ENCODE peak calls at places on chromosomes 1 and 21, in five cellular contexts. O, R, P, X and Z are unnamed samples. For H3K4me1, the result is how much of the 10 kb centered on the place peaks cover.

GRCh38 chr1:201042663-201043461 is 19.3 kb upstream of the KIF21B start:
- ATAC-seq in O (peak), P (peak), R (peak), X (peak), Z (peak)

GRCh38 chr1:56710646-56711045 is 65.5 kb downstream of the PRKAA2 start:
- ATAC-seq in P (no peak), O (no peak), X (no peak), R (no peak), Z (no peak)

GRCh38 chr1:234218078-234218477 is 155.2 kb upstream of the COA6 start:
- ATAC-seq in O (no peak), P (no peak), R (no peak), X (no peak), Z (no peak)

GRCh38 chr1:209232197-209232596 is 351.3 kb upstream of the CAMK1G start:
- ATAC-seq in R (no peak), X (no peak), O (no peak), P (no peak), Z (no peak)

GRCh38 chr1:175073054-175073453 is 5.4 kb downstream of the TNN start:
- ATAC-seq in P (no peak), X (no peak), O (no peak), R (peak), Z (peak)

GRCh38 chr1:205054013-205054412 is 11.0 kb downstream of the CNTN2 start:
- ATAC-seq in R (no peak), O (no peak), X (no peak), P (no peak), Z (no peak)

GRCh38 chr1:62908168-62908567 is 124.2 kb downstream of the ATG4C start:
- ATAC-seq in X (no peak), P (no peak), R (no peak), O (no peak), Z (no peak)

GRCh38 chr1:190320952-190321351 is 156.7 kb downstream of the BRINP3 start:
- ATAC-seq in O (no peak), R (no peak), X (no peak), P (no peak), Z (no peak)

GRCh38 chr1:185062710-185063370 is 17.5 kb downstream of the RNF2 start:
- ATAC-seq in X (no peak), P (no peak), R (no peak), O (no peak), Z (no peak)

GRCh38 chr1:62423580-62424242 is 13.1 kb upstream of the USP1 start:
- ATAC-seq in R (no peak), X (no peak), P (no peak), O (no peak), Z (no peak)

GRCh38 chr21:40053007-40053406 is 185.8 kb downstream of the PCP4 start:
- ATAC-seq in X (no peak), O (no peak), R (peak), P (peak), Z (peak)

GRCh38 chr1:54528613-54529012 is 19.4 kb upstream of the ACOT11 start:
- ATAC-seq in P (no peak), X (no peak), R (no peak), O (no peak), Z (no peak)

GRCh38 chr1:19006000-19006399 is 49.5 kb upstream of the IFFO2 start:
- ATAC-seq in O (no peak), R (no peak), X (no peak), P (no peak), Z (no peak)

GRCh38 chr1:165365344-165365743 is 8.8 kb upstream of the LMX1A start:
- ATAC-seq in O (no peak), X (no peak), P (no peak), R (no peak), Z (no peak)

GRCh38 chr1:232176222-232176621 is 453.7 kb downstream of the SIPA1L2 start:
- ATAC-seq in X (no peak), R (no peak), O (no peak), P (no peak), Z (no peak)

GRCh38 chr1:115952547-115952946 is 23.8 kb upstream of the SLC22A15 start:
- ATAC-seq in P (no peak), R (no peak), X (no peak), O (no peak), Z (no peak)

GRCh38 chr1:55937840-55938375 is 641.5 kb downstream of the PLPP3 start:
- ATAC-seq in P (no peak), O (no peak), R (no peak), X (no peak), Z (no peak)

GRCh38 chr1:243471754-243472725 is 216.2 kb downstream of the SDCCAG8 start:
- ATAC-seq in O (no peak), P (no peak), X (no peak), R (no peak), Z (no peak)

GRCh38 chr1:17950728-17951127 is 156.9 kb upstream of the IGSF21 start:
- ATAC-seq in R (no peak), X (no peak), P (no peak), O (no peak), Z (no peak)

GRCh38 chr1:37559080-37559479 is 2.3 kb downstream of the DNALI1 start:
- ATAC-seq in X (no peak), P (no peak), R (no peak), O (no peak), Z (no peak)

GRCh38 chr21:42238185-42238934 is 19.4 kb downstream of the ABCG1 start:
- ATAC-seq in P (no peak), O (peak), X (no peak), R (no peak), Z (no peak)

GRCh38 chr1:192609110-192610079 is 26.6 kb upstream of the RGS13 start:
- ATAC-seq in O (peak), R (peak), P (no peak), X (no peak), Z (peak)

GRCh38 chr1:40868051-40868723 is 6.0 kb upstream of the CITED4 start:
- ATAC-seq in R (peak), P (no peak), X (peak), O (no peak), Z (no peak)

GRCh38 chr1:168709896-168710305 is 19.1 kb downstream of the DPT start:
- ATAC-seq in O (no peak), R (no peak), X (no peak), P (no peak), Z (no peak)

GRCh38 chr1:67750690-67751052 is 65.7 kb downstream of the GADD45A start:
- ATAC-seq in X (peak), R (no peak), P (no peak), O (no peak), Z (no peak)

GRCh38 chr21:31845151-31845550 is 27.7 kb upstream of the HUNK start:
- ATAC-seq in O (no peak), R (no peak), P (no peak), X (no peak), Z (no peak)

GRCh38 chr21:43790053-43790524 is 712 bp downstream of the RRP1 start:
- ATAC-seq in X (no peak), R (no peak), O (no peak), P (no peak), Z (no peak)

GRCh38 chr1:52569333-52570265 is 16.7 kb upstream of the TUT4 start:
- ATAC-seq in X (no peak), O (no peak), R (no peak), P (no peak), Z (no peak)

GRCh38 chr1:232600430-232601258 is 29.3 kb downstream of the SIPA1L2 start:
- ATAC-seq in R (no peak), O (peak), X (peak), P (no peak), Z (no peak)

GRCh38 chr1:100462291-100463040 is 75.5 kb upstream of the GPR88 start:
- ATAC-seq in P (no peak), X (no peak), O (no peak), R (no peak), Z (no peak)

GRCh38 chr1:202176949-202177927 is 16.4 kb upstream of the LGR6 start:
- ATAC-seq in P (no peak), R (no peak), X (peak), O (no peak), Z (no peak)

GRCh38 chr1:235404190-235404589 is 37.0 kb downstream of the TBCE start:
- ATAC-seq in P (no peak), O (no peak), R (no peak), X (peak), Z (no peak)

GRCh38 chr1:112541299-112541698 is 32.5 kb downstream of the WNT2B start:
- ATAC-seq in O (no peak), P (no peak), X (no peak), R (no peak), Z (no peak)

GRCh38 chr1:207815913-207816312 is 64.1 kb downstream of the CD46 start:
- ATAC-seq in R (peak), O (no peak), X (no peak), P (no peak), Z (no peak)

GRCh38 chr1:60376196-60376595 is 302.6 kb upstream of the C1orf87 start:
- ATAC-seq in R (no peak), O (no peak), P (no peak), X (no peak), Z (no peak)

GRCh38 chr1:60374537-60374936 is 301.0 kb upstream of the C1orf87 start:
- ATAC-seq in X (no peak), P (no peak), R (no peak), O (no peak), Z (no peak)
- H3K4me1 ChIP-seq in X (under half), P (under half), R (under half), O (under half), Z (under half)

GRCh38 chr1:23556661-23557470 is 2.4 kb downstream of the ID3 start:
- ATAC-seq in P (no peak), X (peak), O (peak), R (peak), Z (no peak)
- H3K4me1 ChIP-seq in P (under half), X (half or more), O (half or more), R (under half), Z (half or more)

GRCh38 chr1:224432141-224432540 is 2.5 kb downstream of the WDR26 start:
- ATAC-seq in X (no peak), P (no peak), R (no peak), O (no peak), Z (no peak)
- H3K4me1 ChIP-seq in X (under half), P (under half), R (half or more), O (half or more), Z (half or more)

GRCh38 chr1:214473392-214473791 is 78.0 kb downstream of the PTPN14 start:
- ATAC-seq in X (no peak), P (no peak), O (no peak), R (no peak), Z (no peak)
- H3K4me1 ChIP-seq in X (half or more), P (under half), O (under half), R (half or more), Z (half or more)

GRCh38 chr1:39195166-39196111 is 9.1 kb upstream of the MACF1 start:
- ATAC-seq in X (no peak), R (no peak), O (no peak), P (no peak), Z (no peak)
- H3K4me1 ChIP-seq in X (half or more), R (under half), O (half or more), P (half or more), Z (half or more)

DNA sequence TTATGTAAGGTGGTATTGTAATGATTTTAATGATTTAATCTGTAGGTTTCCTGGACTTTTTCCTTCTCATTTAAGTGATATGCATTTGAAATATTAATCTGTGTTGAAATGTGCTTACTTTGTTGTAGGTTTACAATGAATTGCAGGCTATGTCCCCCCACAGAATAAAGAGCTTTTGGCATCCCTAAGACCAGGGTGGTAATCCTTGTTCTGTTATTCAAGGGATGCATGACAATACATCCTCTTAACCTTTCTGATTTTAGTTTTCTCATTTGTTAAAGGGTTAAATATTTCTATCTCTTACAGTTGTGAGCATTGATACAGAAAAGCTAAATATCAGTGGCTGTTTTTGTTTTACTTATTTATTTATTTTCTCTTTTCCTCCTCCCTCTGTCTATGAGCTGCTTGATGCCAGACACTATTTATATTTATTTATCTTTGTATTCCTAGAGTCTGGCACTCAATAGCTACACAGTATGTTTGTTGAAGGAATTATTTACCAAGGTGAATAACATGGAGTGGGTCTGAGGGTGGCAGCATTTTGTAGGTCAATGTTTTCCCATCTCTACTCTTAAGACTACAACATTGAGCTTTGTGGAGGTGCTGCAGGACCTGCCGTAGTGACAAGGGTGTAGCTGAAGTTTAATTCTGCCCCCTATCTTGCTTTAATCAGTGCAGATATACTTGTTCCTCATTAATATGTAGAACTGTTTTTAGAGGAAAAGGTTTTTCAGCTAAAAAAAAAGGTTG is 19.9 kb upstream of the ADGRL2 start:
- ATAC-seq in O (no peak), R (no peak), P (no peak), X (no peak), Z (no peak)
- H3K4me1 ChIP-seq in O (under half), R (under half), P (under half), X (under half), Z (under half)

GRCh38 chr1:244768804-244769203 is 66.7 kb upstream of the COX20 start:
- ATAC-seq in P (no peak), O (no peak), X (no peak), R (no peak), Z (no peak)
- H3K4me1 ChIP-seq in P (under half), O (under half), X (under half), R (under half), Z (under half)

GRCh38 chr1:4276238-4276637 is 376.2 kb upstream of the C1orf174 start:
- ATAC-seq in R (no peak), O (no peak), X (no peak), P (no peak), Z (no peak)

GRCh38 chr1:4273747-4274146 is 373.7 kb upstream of the C1orf174 start:
- ATAC-seq in O (no peak), P (no peak), R (no peak), X (no peak), Z (no peak)

GRCh38 chr1:4272568-4272967 is 372.5 kb upstream of the C1orf174 start:
- ATAC-seq in O (no peak), P (no peak), R (no peak), X (no peak), Z (no peak)

GRCh38 chr1:4277598-4277997 is 376.8 kb upstream of the AJAP1 start:
- ATAC-seq in X (no peak), P (no peak), R (no peak), O (no peak), Z (no peak)

GRCh38 chr1:4275083-4275482 is 375.0 kb upstream of the C1orf174 start:
- ATAC-seq in P (no peak), X (no peak), O (no peak), R (no peak), Z (no peak)
- H3K4me1 ChIP-seq in P (under half), X (under half), O (under half), R (under half), Z (under half)

GRCh38 chr1:151612506-151613274 is 840 bp downstream of the SNX27 start:
- ATAC-seq in R (peak), O (peak), X (peak), P (no peak), Z (no peak)

GRCh38 chr1:151613275-151613867 is 1.5 kb downstream of the SNX27 start:
- ATAC-seq in R (no peak), X (no peak), O (no peak), P (no peak), Z (no peak)

GRCh38 chr1:151611832-151612505 is at the start of gene SNX27:
- ATAC-seq in P (peak), R (peak), O (peak), X (peak), Z (peak)

GRCh38 chr1:151610142-151610541 is 1.7 kb upstream of the SNX27 start:
- ATAC-seq in X (no peak), P (no peak), R (no peak), O (no peak), Z (no peak)

GRCh38 chr1:151611288-151611790 is 511 bp upstream of the SNX27 start:
- ATAC-seq in P (peak), X (no peak), R (peak), O (no peak), Z (peak)
- H3K4me1 ChIP-seq in P (under half), X (under half), R (under half), O (under half), Z (under half)

DNA sequence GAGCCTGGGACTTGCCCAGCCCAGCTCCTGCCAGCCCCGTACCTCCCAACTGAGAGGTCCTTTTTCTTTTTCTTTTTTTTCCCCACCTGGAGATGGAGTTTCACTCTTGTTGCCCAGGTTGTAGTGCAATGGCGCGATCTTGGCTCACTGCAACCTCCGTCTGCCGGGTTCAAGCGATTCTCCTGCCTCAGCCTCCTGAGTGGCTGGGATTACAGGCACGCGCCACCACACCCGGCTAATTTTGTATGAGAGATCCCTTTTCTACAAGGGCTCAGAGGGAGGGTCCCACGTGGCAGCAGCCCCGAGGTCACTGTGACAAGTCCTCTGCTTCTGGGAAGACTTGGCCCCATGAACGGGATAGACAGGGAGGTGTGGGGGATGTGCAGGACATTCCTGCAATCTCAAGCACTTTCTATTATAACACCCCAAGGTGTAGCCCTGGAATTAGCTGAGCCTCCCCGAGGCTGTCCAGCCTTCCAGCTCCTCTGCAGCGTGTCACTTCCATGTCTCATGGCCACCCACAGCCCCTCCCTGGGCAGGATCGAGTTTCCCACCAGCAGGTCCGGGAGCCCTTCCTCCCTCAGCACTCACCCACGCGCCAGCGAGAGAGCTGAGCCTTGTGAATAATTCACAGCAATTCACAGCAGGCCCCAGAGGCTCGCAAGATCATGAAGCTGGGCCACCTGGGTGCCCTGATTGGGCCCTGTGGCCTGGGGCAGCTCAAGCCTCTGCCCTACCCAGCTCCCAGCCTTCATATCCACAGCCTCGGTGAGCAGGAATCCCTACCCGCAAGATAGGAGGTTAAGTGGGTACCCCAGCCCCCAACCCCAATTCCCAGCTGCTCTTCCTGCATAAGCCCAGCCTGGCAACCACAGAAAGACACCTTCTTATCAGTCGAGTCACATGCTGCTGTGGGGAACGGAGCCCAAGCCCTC is 22.9 kb upstream of the RNU1-4 start:
- ATAC-seq in O (no peak), P (no peak), R (peak), X (peak), Z (no peak)
- H3K4me1 ChIP-seq in O (under half), P (under half), R (under half), X (under half), Z (under half)